ENCODE peak calls at places on chromosomes 2 and 18, in seven cellular contexts. U, J, G, N, V, R and Q are unnamed samples. For H3K9me3, the result is how much of the 10 kb centered on the place peaks cover.

GRCh38 chr18:50751947-50752346 is 67.9 kb downstream of the MRO start:
- DNase-seq in G (no peak), V (no peak), R (no peak), J (no peak), N (no peak), U (no peak), Q (no peak)

GRCh38 chr18:74778191-74778847 is 180.6 kb downstream of the ZNF407 start:
- DNase-seq in U (no peak), J (no peak), G (no peak), V (no peak), R (no peak), N (no peak), Q (no peak)

GRCh38 chr18:76351961-76352581 is 143.0 kb downstream of the ZNF516 start:
- DNase-seq in R (no peak), N (no peak), V (no peak), G (peak), J (no peak), U (peak), Q (no peak)

GRCh38 chr2:197211881-197212342 is 98.7 kb downstream of the ANKRD44 start:
- DNase-seq in V (peak), R (no peak), U (no peak), G (no peak), N (no peak), J (no peak), Q (no peak)

GRCh38 chr18:6821346-6821745 is 91.8 kb downstream of the ARHGAP28 start:
- DNase-seq in U (no peak), V (no peak), N (no peak), R (no peak), J (no peak), G (peak), Q (no peak)

GRCh38 chr2:22360735-22361374 is 1024.1 kb upstream of the KLHL29 start:
- DNase-seq in J (no peak), U (no peak), N (no peak), V (no peak), R (no peak), G (no peak), Q (no peak)

GRCh38 chr2:173446722-173447121 is 92.0 kb downstream of the CDCA7 start:
- DNase-seq in U (no peak), J (no peak), R (no peak), N (no peak), G (no peak), V (no peak), Q (no peak)

GRCh38 chr2:106192752-106193490 is 1.2 kb downstream of the UXS1 start:
- DNase-seq in R (peak), J (no peak), U (peak), N (peak), V (peak), G (peak), Q (peak)

GRCh38 chr2:36618381-36618780 is 20.4 kb upstream of the FEZ2 start:
- DNase-seq in U (no peak), N (no peak), R (peak), G (peak), V (no peak), J (no peak), Q (no peak)

GRCh38 chr2:240252872-240253511 is 112.5 kb upstream of the OTOS start:
- DNase-seq in N (no peak), J (peak), U (no peak), R (no peak), V (no peak), G (no peak), Q (no peak)

GRCh38 chr2:239055756-239056493 is 208.0 kb downstream of the TWIST2 start:
- DNase-seq in N (no peak), V (no peak), J (peak), U (no peak), R (no peak), G (peak), Q (no peak)

GRCh38 chr2:1708476-1709334 is 35.6 kb downstream of the PXDN start:
- DNase-seq in G (no peak), J (no peak), R (no peak), N (no peak), V (no peak), U (no peak), Q (no peak)

GRCh38 chr2:201858781-201859180 is 52.4 kb downstream of the CDK15 start:
- DNase-seq in N (no peak), J (no peak), V (no peak), U (peak), R (no peak), G (peak), Q (no peak)

GRCh38 chr2:220504890-220505564 is 877.6 kb downstream of the SLC4A3 start:
- DNase-seq in R (no peak), U (no peak), V (no peak), N (no peak), J (no peak), G (peak), Q (no peak)

GRCh38 chr2:204289066-204289465 is 256.2 kb upstream of the PARD3B start:
- DNase-seq in V (no peak), G (no peak), N (no peak), R (no peak), J (no peak), U (no peak), Q (no peak)

GRCh38 chr18:11246883-11247282 is 97.5 kb upstream of the PIEZO2 start:
- DNase-seq in R (no peak), U (no peak), G (no peak), V (no peak), N (no peak), J (no peak), Q (no peak)

GRCh38 chr2:176682278-176682677 is 413.0 kb downstream of the MTX2 start:
- DNase-seq in V (no peak), N (no peak), R (no peak), U (no peak), G (peak), J (no peak), Q (no peak)

GRCh38 chr2:172704072-172704936 is 31.3 kb upstream of the RAPGEF4 start:
- DNase-seq in J (no peak), U (no peak), G (peak), R (peak), V (no peak), N (no peak), Q (no peak)

GRCh38 chr2:197266477-197266876 is 44.1 kb downstream of the ANKRD44 start:
- DNase-seq in R (no peak), V (no peak), U (no peak), N (no peak), J (no peak), G (no peak), Q (peak)

GRCh38 chr18:79528846-79529245 is 133.1 kb downstream of the NFATC1 start:
- DNase-seq in R (peak), G (peak), N (peak), J (peak), U (peak), V (peak), Q (peak)

GRCh38 chr2:197312186-197312585 is 1.6 kb upstream of the ANKRD44 start:
- DNase-seq in V (no peak), R (no peak), J (no peak), N (no peak), U (no peak), G (no peak), Q (no peak)

GRCh38 chr2:212815453-212815852 is 276.9 kb upstream of the ERBB4 start:
- DNase-seq in R (no peak), J (no peak), V (no peak), G (no peak), N (no peak), U (no peak), Q (no peak)

GRCh38 chr2:46306320-46306719 is 9.1 kb downstream of the EPAS1 start:
- DNase-seq in G (no peak), V (no peak), R (no peak), U (no peak), J (no peak), N (no peak), Q (no peak)

GRCh38 chr2:47014564-47015051 is 99.0 kb upstream of the MCFD2 start:
- DNase-seq in N (no peak), J (no peak), G (no peak), R (no peak), V (no peak), U (no peak), Q (no peak)

GRCh38 chr2:196137271-196137670 is 34.1 kb downstream of the STK17B start:
- DNase-seq in R (no peak), J (no peak), V (no peak), G (peak), N (no peak), U (no peak), Q (no peak)
- H3K9me3 ChIP-seq in R (under half), J (under half), V (under half), G (under half), N (under half), U (under half), Q (under half)

GRCh38 chr2:127217470-127218325 is 2.4 kb downstream of the CYP27C1 start:
- DNase-seq in J (peak), G (no peak), N (no peak), U (no peak), R (no peak), V (no peak), Q (no peak)
- H3K9me3 ChIP-seq in J (under half), G (under half), N (under half), U (under half), R (under half), V (under half), Q (under half)

DNA sequence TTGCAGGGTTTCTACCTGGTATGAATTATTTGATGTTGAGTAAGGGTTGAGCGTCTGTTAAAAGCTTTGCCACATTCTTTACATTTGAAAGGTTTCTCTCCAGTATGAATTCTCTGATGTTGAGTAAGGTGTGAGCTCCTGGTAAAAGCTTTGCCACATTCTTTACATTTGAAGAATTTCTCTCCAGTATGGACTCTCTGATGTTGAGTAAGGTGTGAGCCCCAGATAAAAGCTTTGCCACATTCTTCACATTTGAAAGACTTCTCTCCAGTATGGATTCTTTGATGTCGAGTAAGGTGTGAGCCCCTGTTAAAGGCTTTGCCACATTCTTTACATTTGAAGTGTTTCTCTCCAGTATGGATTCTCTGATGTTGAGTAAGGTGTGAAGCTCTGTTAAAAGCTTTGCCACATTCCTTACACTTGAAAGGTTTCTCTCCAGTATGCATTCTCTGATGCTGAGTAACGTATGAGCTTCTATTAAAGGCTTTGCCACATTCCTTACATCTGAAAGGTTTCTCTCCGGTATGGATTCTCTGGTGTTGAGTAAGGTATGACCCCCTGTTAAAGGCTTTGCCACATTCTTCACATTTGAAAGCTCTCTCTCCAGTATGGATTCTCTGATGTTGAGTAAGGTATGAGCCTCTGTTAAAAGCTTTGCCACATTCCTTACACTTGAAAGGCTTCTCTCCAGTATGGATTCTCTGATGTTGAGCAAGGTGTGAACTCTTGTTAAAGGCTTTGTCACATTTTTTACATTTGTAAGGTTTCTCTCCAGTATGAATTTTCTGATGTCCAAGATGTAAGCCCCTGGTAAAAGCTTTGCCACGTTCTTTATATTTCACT is 27.1 kb downstream of the ZNF519 start:
- DNase-seq in V (no peak), R (no peak), G (no peak), J (no peak), N (no peak), U (no peak), Q (no peak)
- H3K9me3 ChIP-seq in V (under half), R (under half), G (under half), J (under half), N (under half), U (under half), Q (under half)

DNA sequence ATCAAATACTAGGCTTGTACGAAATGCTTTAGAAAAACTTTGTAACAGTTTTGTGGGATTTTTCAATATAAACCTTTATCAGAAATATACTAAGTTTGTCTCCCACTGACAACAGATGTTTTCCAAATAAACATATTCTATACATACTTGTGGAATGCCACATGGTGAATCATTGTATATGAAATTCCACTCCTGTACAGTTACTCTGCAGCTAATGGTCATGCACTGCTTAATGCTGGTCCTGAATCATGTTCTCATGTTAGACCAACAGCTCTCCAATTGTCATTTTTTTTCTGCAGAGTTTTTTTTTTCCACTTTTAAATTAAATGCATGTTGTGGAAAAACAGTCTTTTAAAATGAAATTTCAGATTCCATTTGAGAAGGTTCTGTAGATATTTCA is 90.1 kb downstream of the DPP4 start:
- DNase-seq in J (no peak), N (no peak), U (no peak), V (no peak), R (no peak), G (peak), Q (no peak)
- H3K9me3 ChIP-seq in J (under half), N (under half), U (under half), V (under half), R (under half), G (under half), Q (under half)